ENCODE peak calls at places on chromosomes 13 and 19, in five cellular contexts. One of them, this sample, is unnamed. For H3K27me3 and H3K4me1, the result is how much of the 10 kb centered on the place peaks cover.

GRCh38 chr19:16155128-16155527 is 11.6 kb downstream of the HSH2D start:
- DNase-seq in CD8-positive, alpha-beta T cell: no peak
- DNase-seq in adrenal gland: no peak
- DNase-seq in esophagus squamous epithelium: no peak
- DNase-seq in PC-3: no peak
- DNase-seq in this sample: no peak

GRCh38 chr19:43318796-43319314 is 34.6 kb upstream of the CD177 start:
- DNase-seq in adrenal gland: no peak
- DNase-seq in esophagus squamous epithelium: no peak
- DNase-seq in PC-3: no peak
- DNase-seq in CD8-positive, alpha-beta T cell: no peak
- DNase-seq in this sample: no peak

GRCh38 chr19:4794971-4795370 is 3.4 kb downstream of the FEM1A start:
- DNase-seq in PC-3: peak
- DNase-seq in esophagus squamous epithelium: no peak
- DNase-seq in adrenal gland: no peak
- DNase-seq in CD8-positive, alpha-beta T cell: no peak
- DNase-seq in this sample: no peak

GRCh38 chr13:24834902-24835510 is 71.0 kb downstream of the RNF17 start:
- DNase-seq in esophagus squamous epithelium: no peak
- DNase-seq in adrenal gland: no peak
- DNase-seq in CD8-positive, alpha-beta T cell: no peak
- DNase-seq in PC-3: no peak
- DNase-seq in this sample: no peak

GRCh38 chr13:94712287-94712811 is at the start of gene SOX21:
- DNase-seq in adrenal gland: no peak
- DNase-seq in PC-3: peak
- DNase-seq in esophagus squamous epithelium: no peak
- DNase-seq in CD8-positive, alpha-beta T cell: no peak
- DNase-seq in this sample: no peak

GRCh38 chr19:46386151-46386550 is 27.2 kb downstream of the CCDC8 start:
- DNase-seq in esophagus squamous epithelium: no peak
- DNase-seq in PC-3: no peak
- DNase-seq in CD8-positive, alpha-beta T cell: no peak
- DNase-seq in adrenal gland: peak
- DNase-seq in this sample: no peak

GRCh38 chr13:48817166-48817802 is 158.4 kb upstream of the FNDC3A start:
- DNase-seq in CD8-positive, alpha-beta T cell: no peak
- DNase-seq in adrenal gland: no peak
- DNase-seq in PC-3: no peak
- DNase-seq in esophagus squamous epithelium: no peak
- DNase-seq in this sample: no peak

GRCh38 chr13:81487151-81487550 is 1146.2 kb upstream of the SPRY2 start:
- DNase-seq in esophagus squamous epithelium: no peak
- DNase-seq in PC-3: peak
- DNase-seq in CD8-positive, alpha-beta T cell: no peak
- DNase-seq in adrenal gland: no peak
- DNase-seq in this sample: no peak

GRCh38 chr19:23901360-23901759 is 13.3 kb upstream of the ZNF726 start:
- DNase-seq in esophagus squamous epithelium: no peak
- DNase-seq in PC-3: no peak
- DNase-seq in adrenal gland: no peak
- DNase-seq in CD8-positive, alpha-beta T cell: no peak
- DNase-seq in this sample: no peak

GRCh38 chr13:23610187-23610576 is 40.0 kb downstream of the TNFRSF19 start:
- DNase-seq in PC-3: peak
- DNase-seq in adrenal gland: no peak
- DNase-seq in CD8-positive, alpha-beta T cell: no peak
- DNase-seq in esophagus squamous epithelium: no peak
- DNase-seq in this sample: no peak

GRCh38 chr13:97226788-97227627 is 4.9 kb downstream of the MBNL2 start:
- DNase-seq in PC-3: no peak
- DNase-seq in esophagus squamous epithelium: no peak
- DNase-seq in CD8-positive, alpha-beta T cell: peak
- DNase-seq in adrenal gland: peak
- DNase-seq in this sample: peak

GRCh38 chr13:91459485-91459884 is 61.1 kb downstream of the GPC5 start:
- DNase-seq in CD8-positive, alpha-beta T cell: no peak
- DNase-seq in esophagus squamous epithelium: no peak
- DNase-seq in PC-3: no peak
- DNase-seq in adrenal gland: no peak
- DNase-seq in this sample: no peak

GRCh38 chr13:20964904-20965303 is 62.4 kb upstream of the XPO4 start:
- DNase-seq in adrenal gland: no peak
- DNase-seq in CD8-positive, alpha-beta T cell: no peak
- DNase-seq in esophagus squamous epithelium: no peak
- DNase-seq in PC-3: no peak
- DNase-seq in this sample: no peak

GRCh38 chr13:74136089-74136658 is 2.0 kb upstream of the KLF12 start:
- DNase-seq in CD8-positive, alpha-beta T cell: peak
- DNase-seq in PC-3: peak
- DNase-seq in esophagus squamous epithelium: no peak
- DNase-seq in adrenal gland: no peak
- DNase-seq in this sample: peak

GRCh38 chr13:101942535-101943157 is 459.2 kb downstream of the FGF14 start:
- DNase-seq in adrenal gland: no peak
- DNase-seq in PC-3: peak
- DNase-seq in esophagus squamous epithelium: no peak
- DNase-seq in CD8-positive, alpha-beta T cell: no peak
- DNase-seq in this sample: no peak

GRCh38 chr19:43872547-43873336 is 45.6 kb downstream of the ZNF283 start:
- DNase-seq in CD8-positive, alpha-beta T cell: no peak
- DNase-seq in PC-3: peak
- DNase-seq in adrenal gland: no peak
- DNase-seq in esophagus squamous epithelium: no peak
- DNase-seq in this sample: no peak

GRCh38 chr13:27573265-27573664 is 47.1 kb downstream of the LNX2 start:
- DNase-seq in PC-3: peak
- DNase-seq in adrenal gland: no peak
- DNase-seq in CD8-positive, alpha-beta T cell: no peak
- DNase-seq in esophagus squamous epithelium: no peak
- DNase-seq in this sample: no peak

DNA sequence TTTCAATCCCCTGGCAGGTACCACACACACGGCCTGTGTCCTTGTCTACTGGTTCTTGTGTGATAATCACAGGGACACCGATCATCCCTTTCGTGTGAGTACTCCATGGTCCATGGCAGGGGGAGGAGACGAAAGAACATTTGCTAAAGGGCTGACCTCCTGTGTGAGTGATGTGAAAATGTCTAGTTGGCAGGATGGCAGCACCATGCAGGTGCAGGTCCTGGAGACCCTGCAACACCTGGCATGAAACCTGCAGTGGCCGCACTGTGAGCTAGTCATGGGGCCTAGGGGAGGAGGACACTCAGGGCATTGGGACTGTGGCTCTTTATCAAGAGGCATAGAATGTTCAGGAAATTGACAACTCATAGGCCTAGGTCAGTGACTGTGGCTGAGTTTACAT is 22.9 kb upstream of the LGALS14 start:
- DNase-seq in PC-3: no peak
- DNase-seq in adrenal gland: no peak
- DNase-seq in esophagus squamous epithelium: no peak
- DNase-seq in CD8-positive, alpha-beta T cell: no peak
- DNase-seq in this sample: no peak
- H3K27me3 ChIP-seq in PC-3: under half
- H3K27me3 ChIP-seq in adrenal gland: under half
- H3K27me3 ChIP-seq in esophagus squamous epithelium: under half
- H3K27me3 ChIP-seq in CD8-positive, alpha-beta T cell: under half
- H3K27me3 ChIP-seq in this sample: under half

DNA sequence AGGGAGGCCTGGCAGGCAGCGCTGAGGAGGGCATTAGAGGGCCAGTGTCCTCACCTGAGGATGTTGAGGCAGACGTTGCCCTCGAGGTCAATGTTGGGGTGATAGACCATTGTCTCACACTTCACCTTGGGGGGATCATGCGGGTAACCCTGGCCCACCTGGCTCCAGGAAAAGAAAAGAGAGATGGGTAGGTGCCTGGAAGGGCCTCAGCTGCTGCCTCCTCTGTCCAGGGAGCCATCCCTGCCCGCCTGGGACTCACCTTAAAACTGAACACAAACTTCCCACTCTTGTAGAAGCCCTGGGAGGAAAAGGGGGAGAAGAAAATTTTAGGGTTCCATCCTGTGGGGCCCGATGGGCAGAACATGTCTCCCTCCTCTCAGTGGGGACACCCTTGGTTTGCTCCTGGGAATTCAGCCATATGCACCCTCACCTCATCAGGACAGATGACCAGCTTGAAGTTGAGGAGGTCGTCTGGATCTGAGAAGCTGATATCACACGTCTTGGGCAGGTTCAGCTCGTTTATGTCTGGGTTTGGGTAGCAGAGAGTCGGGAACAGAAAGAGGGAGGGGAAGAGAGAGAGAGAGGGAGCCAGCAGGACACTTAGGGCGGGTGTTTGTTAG is 1.7 kb downstream of the UBE2M start:
- DNase-seq in CD8-positive, alpha-beta T cell: no peak
- DNase-seq in adrenal gland: no peak
- DNase-seq in esophagus squamous epithelium: no peak
- DNase-seq in PC-3: no peak
- DNase-seq in this sample: no peak
- H3K4me1 ChIP-seq in CD8-positive, alpha-beta T cell: under half
- H3K4me1 ChIP-seq in adrenal gland: under half
- H3K4me1 ChIP-seq in esophagus squamous epithelium: half or more
- H3K4me1 ChIP-seq in PC-3: under half
- H3K4me1 ChIP-seq in this sample: half or more

GRCh38 chr19:3049089-3049488 is 13.2 kb downstream of the TLE5 start:
- DNase-seq in CD8-positive, alpha-beta T cell: no peak
- DNase-seq in adrenal gland: no peak
- DNase-seq in esophagus squamous epithelium: no peak
- DNase-seq in PC-3: no peak
- DNase-seq in this sample: no peak

GRCh38 chr19:3045885-3046603 is 16.3 kb downstream of the TLE5 start:
- DNase-seq in CD8-positive, alpha-beta T cell: no peak
- DNase-seq in esophagus squamous epithelium: no peak
- DNase-seq in adrenal gland: no peak
- DNase-seq in PC-3: no peak
- DNase-seq in this sample: no peak

GRCh38 chr19:3048190-3048533 is 14.1 kb downstream of the TLE5 start:
- DNase-seq in esophagus squamous epithelium: no peak
- DNase-seq in CD8-positive, alpha-beta T cell: no peak
- DNase-seq in PC-3: no peak
- DNase-seq in adrenal gland: no peak
- DNase-seq in this sample: no peak

GRCh38 chr19:3046621-3047306 is 15.5 kb downstream of the TLE5 start:
- DNase-seq in PC-3: no peak
- DNase-seq in adrenal gland: peak
- DNase-seq in CD8-positive, alpha-beta T cell: no peak
- DNase-seq in esophagus squamous epithelium: no peak
- DNase-seq in this sample: no peak

DNA sequence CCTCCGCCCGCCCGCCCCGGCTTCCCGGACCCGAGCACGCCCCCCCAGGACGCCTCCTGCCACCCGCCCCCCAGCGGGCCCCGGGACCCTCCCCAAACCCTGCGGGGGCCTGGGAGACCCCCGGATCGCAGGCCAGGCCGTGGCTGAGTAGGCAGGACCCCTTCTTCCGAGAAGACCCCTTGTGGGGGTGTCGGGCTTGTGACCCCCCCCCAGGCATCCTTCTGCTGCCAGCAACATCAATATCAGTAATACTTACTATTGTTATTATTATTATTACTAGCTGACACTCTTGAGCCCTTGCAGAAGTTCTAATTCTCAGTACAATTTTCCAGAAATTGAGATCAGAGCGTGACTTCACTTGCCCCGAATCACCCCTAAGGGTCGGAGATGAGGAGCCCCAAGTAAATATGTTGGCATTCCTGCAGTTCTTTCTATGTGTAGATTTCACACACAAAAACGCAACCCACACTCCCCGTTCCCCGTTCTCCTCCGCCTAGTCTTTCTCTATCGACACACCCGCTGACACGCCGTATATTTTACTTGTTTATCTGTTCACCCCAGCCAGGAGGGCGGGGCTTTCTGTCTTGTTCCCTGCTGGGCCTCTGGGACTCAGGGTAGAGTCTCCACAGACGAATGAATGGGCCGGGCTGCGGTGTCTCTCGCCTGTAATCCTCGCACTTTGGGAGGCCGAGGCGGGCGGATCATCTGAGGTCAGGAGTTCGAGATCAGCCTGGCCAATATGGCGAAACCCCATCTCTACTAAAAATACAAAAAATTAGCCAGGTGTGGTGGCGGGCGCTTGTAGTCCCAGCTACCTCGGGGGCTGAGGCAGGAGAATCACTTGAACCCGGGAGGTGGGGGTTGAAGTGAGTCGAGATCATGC is 14.7 kb downstream of the TLE5 start:
- DNase-seq in PC-3: peak
- DNase-seq in adrenal gland: peak
- DNase-seq in CD8-positive, alpha-beta T cell: peak
- DNase-seq in esophagus squamous epithelium: no peak
- DNase-seq in this sample: peak
- H3K27me3 ChIP-seq in PC-3: under half
- H3K27me3 ChIP-seq in adrenal gland: under half
- H3K27me3 ChIP-seq in CD8-positive, alpha-beta T cell: under half
- H3K27me3 ChIP-seq in esophagus squamous epithelium: under half
- H3K27me3 ChIP-seq in this sample: under half

GRCh38 chr19:48770734-48771472 is 15.6 kb downstream of the FGF21 start:
- DNase-seq in PC-3: peak
- DNase-seq in adrenal gland: no peak
- DNase-seq in esophagus squamous epithelium: no peak
- DNase-seq in CD8-positive, alpha-beta T cell: no peak
- DNase-seq in this sample: no peak

GRCh38 chr19:48772503-48772953 is 17.2 kb downstream of the FGF21 start:
- DNase-seq in esophagus squamous epithelium: no peak
- DNase-seq in PC-3: no peak
- DNase-seq in adrenal gland: peak
- DNase-seq in CD8-positive, alpha-beta T cell: no peak
- DNase-seq in this sample: no peak

GRCh38 chr19:48770223-48770622 is 14.9 kb downstream of the FGF21 start:
- DNase-seq in PC-3: no peak
- DNase-seq in adrenal gland: no peak
- DNase-seq in CD8-positive, alpha-beta T cell: no peak
- DNase-seq in esophagus squamous epithelium: no peak
- DNase-seq in this sample: no peak

DNA sequence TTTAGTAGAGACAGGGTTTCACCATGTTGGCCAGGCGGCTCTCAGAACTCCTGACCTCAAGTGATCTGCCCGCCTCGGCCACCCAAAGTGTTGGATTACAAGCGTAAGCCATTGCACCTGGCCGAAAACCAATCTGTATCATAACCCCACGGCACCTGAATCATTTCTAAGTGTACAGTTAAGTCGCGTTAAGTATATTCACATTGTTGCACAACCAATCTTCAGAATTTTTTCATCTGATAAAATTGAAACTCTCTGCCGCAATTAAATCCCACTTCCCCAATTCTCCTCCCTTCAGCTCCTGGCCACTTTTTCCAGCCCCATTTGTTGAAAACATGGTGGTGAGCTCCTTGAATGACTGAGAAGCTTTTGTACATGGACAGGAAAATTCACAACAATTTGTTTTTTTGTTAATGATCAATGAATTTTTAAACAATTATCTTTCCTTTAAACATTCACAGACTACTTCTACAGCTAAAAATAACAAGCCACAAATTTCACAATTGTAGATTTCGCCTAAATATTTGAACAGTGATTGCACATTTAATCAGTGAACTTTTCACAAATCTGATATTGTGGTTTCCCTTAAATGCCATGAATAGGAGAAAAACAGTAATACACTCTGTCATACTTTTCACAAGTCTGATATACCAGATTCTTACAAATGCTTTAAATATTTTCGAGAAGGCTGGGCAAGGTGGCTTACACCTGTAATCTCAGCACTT is 13.8 kb downstream of the FGF21 start:
- DNase-seq in PC-3: no peak
- DNase-seq in adrenal gland: no peak
- DNase-seq in esophagus squamous epithelium: no peak
- DNase-seq in CD8-positive, alpha-beta T cell: no peak
- DNase-seq in this sample: no peak
- H3K4me1 ChIP-seq in PC-3: under half
- H3K4me1 ChIP-seq in adrenal gland: under half
- H3K4me1 ChIP-seq in esophagus squamous epithelium: under half
- H3K4me1 ChIP-seq in CD8-positive, alpha-beta T cell: under half
- H3K4me1 ChIP-seq in this sample: under half

GRCh38 chr19:18796239-18796638 is 5.1 kb upstream of the COMP start:
- DNase-seq in esophagus squamous epithelium: no peak
- DNase-seq in PC-3: peak
- DNase-seq in CD8-positive, alpha-beta T cell: no peak
- DNase-seq in adrenal gland: no peak
- DNase-seq in this sample: no peak
- H3K27me3 ChIP-seq in esophagus squamous epithelium: under half
- H3K27me3 ChIP-seq in PC-3: under half
- H3K27me3 ChIP-seq in CD8-positive, alpha-beta T cell: under half
- H3K27me3 ChIP-seq in adrenal gland: under half
- H3K27me3 ChIP-seq in this sample: under half